ENCODE peak calls at places on chromosomes 13 and 19, in eight cellular contexts. D is T-helper 2 cell; X is astrocyte of the hippocampus; T is WTC11; K is NB4; P is ELF-1; I is stimulated activated CD4-positive, alpha-beta T cell treated with anti-CD3 and anti-CD28 coated beads, Interleukin-15, amount 100 ng/mL, for 24 hours; M is NCI-H345. U is an unnamed sample.

GRCh38 chr13:72379581-72379980 is 347.8 kb downstream of the MZT1 start:
- DNase-seq in D (no peak), X (no peak), T (no peak), K (peak), P (no peak), I (no peak), M (no peak), U (no peak)

GRCh38 chr13:25575562-25575961 is 203.8 kb downstream of the ATP8A2 start:
- DNase-seq in D (no peak), X (no peak), T (no peak), K (no peak), P (no peak), I (no peak), M (no peak), U (no peak)

GRCh38 chr19:6556480-6556879 is 25.7 kb downstream of the TNFSF9 start:
- DNase-seq in D (no peak), X (peak), T (no peak), K (no peak), P (no peak), I (peak), M (no peak), U (peak)

GRCh38 chr13:31043891-31044657 is 111.6 kb downstream of the TEX26 start:
- DNase-seq in D (peak), X (peak), T (peak), K (peak), P (peak), I (peak), M (peak), U (peak)

GRCh38 chr13:46804391-46804815 is 7.4 kb upstream of the ESD start:
- DNase-seq in D (no peak), X (peak), T (no peak), K (no peak), P (peak), I (no peak), M (no peak), U (no peak)

GRCh38 chr19:29001922-29002247 is 211.1 kb downstream of the UQCRFS1 start:
- DNase-seq in D (no peak), X (no peak), T (no peak), K (no peak), P (no peak), I (no peak), M (no peak), U (no peak)

GRCh38 chr13:43134896-43135295 is 111.5 kb downstream of the DNAJC15 start:
- DNase-seq in D (no peak), X (no peak), T (no peak), K (no peak), P (no peak), I (no peak), M (no peak), U (no peak)

GRCh38 chr19:37079238-37079637 is 1.0 kb downstream of the ZNF420 start:
- DNase-seq in D (no peak), X (no peak), T (no peak), K (peak), P (no peak), I (no peak), M (no peak), U (no peak)

GRCh38 chr13:33218020-33218419 is 67.5 kb downstream of the STARD13 start:
- DNase-seq in D (no peak), X (peak), T (no peak), K (no peak), P (peak), I (no peak), M (no peak), U (no peak)

GRCh38 chr13:51925865-51926527 is 64.2 kb downstream of the CCDC70 start:
- DNase-seq in D (no peak), X (no peak), T (no peak), K (no peak), P (no peak), I (no peak), M (no peak), U (no peak)

GRCh38 chr19:10863107-10863700 is 8.1 kb upstream of the CARM1 start:
- DNase-seq in D (no peak), X (peak), T (no peak), K (peak), P (peak), I (no peak), M (no peak), U (no peak)

GRCh38 chr13:30371649-30372265 is 50.5 kb upstream of the UBE2L5 start:
- DNase-seq in D (peak), X (peak), T (no peak), K (peak), P (no peak), I (peak), M (no peak), U (peak)

GRCh38 chr13:37492061-37492460 is 106.5 kb downstream of the POSTN start:
- DNase-seq in D (no peak), X (no peak), T (no peak), K (no peak), P (peak), I (no peak), M (no peak), U (no peak)

GRCh38 chr13:23069571-23069970 is 111.2 kb upstream of the SGCG start:
- DNase-seq in D (no peak), X (peak), T (no peak), K (no peak), P (no peak), I (no peak), M (no peak), U (no peak)

GRCh38 chr19:1874554-1875185 is 10.6 kb downstream of the ABHD17A start:
- DNase-seq in D (peak), X (no peak), T (no peak), K (peak), P (no peak), I (no peak), M (no peak), U (peak)

GRCh38 chr19:44747739-44748425 is 626 bp upstream of the BCL3 start:
- DNase-seq in D (no peak), X (peak), T (no peak), K (peak), P (peak), I (no peak), M (no peak), U (peak)

GRCh38 chr13:84136582-84136981 is 254.3 kb upstream of the SLITRK1 start:
- DNase-seq in D (peak), X (no peak), T (no peak), K (peak), P (no peak), I (no peak), M (no peak), U (no peak)

GRCh38 chr13:104320446-104320845 is 1254.2 kb upstream of the SLC10A2 start:
- DNase-seq in D (no peak), X (no peak), T (no peak), K (no peak), P (no peak), I (no peak), M (no peak), U (no peak)

GRCh38 chr13:31035162-31035951 is 102.9 kb downstream of the TEX26 start:
- DNase-seq in D (no peak), X (peak), T (no peak), K (no peak), P (no peak), I (no peak), M (no peak), U (no peak)

U was measured in activated CD8-positive, alpha-beta T cell treated with anti-CD3 and anti-CD28 coated beads for 36 hours.